ENCODE peak calls at places on chromosomes 4 and X, in five cellular contexts. Y, M, J, R and Z are unnamed samples.

GRCh38 chr4:58061967-58062366 is 951.8 kb upstream of the IGFBP7 start:
- DNase-seq in J (no peak), Y (no peak), M (peak; percentile 51), R (no peak), Z (no peak)

GRCh38 chr4:24988776-24989175 is 42.0 kb downstream of the LGI2 start:
- DNase-seq in M (peak; percentile 86), Y (no peak), R (peak; percentile 16), J (peak; percentile 51), Z (no peak)

GRCh38 chrX:41981481-41982013 is 58.2 kb upstream of the CASK start:
- DNase-seq in M (no peak), R (no peak), Y (no peak), J (no peak), Z (no peak)

GRCh38 chr4:33268776-33269175 is 2548.6 kb downstream of the PCDH7 start:
- DNase-seq in J (no peak), Y (no peak), M (no peak), R (no peak), Z (no peak)

GRCh38 chr4:83490876-83491450 is 6.1 kb upstream of the ABRAXAS1 start:
- DNase-seq in R (peak; percentile 49), J (peak; percentile 18), Y (peak; percentile 64), M (peak; percentile 64), Z (peak; percentile 54)

GRCh38 chr4:36208884-36209473 is 35.3 kb downstream of the ARAP2 start:
- DNase-seq in J (no peak), R (no peak), M (no peak), Y (no peak), Z (no peak)

GRCh38 chr4:43782391-43782790 is 666.2 kb downstream of the KCTD8 start:
- DNase-seq in R (no peak), M (no peak), J (no peak), Y (no peak), Z (no peak)

GRCh38 chr4:7924570-7924969 is 15.1 kb downstream of the AFAP1 start:
- DNase-seq in M (no peak), J (no peak), R (no peak), Y (no peak), Z (no peak)

GRCh38 chrX:15202458-15203177 is 67.3 kb downstream of the ASB9 start:
- DNase-seq in J (no peak), M (no peak), Y (no peak), R (no peak), Z (no peak)

GRCh38 chr4:57491388-57491787 is 381.2 kb upstream of the IGFBP7 start:
- DNase-seq in M (no peak), J (no peak), R (no peak), Y (no peak), Z (no peak)

GRCh38 chr4:48247142-48247877 is 22.3 kb downstream of the TEC start:
- DNase-seq in R (no peak), M (no peak), J (peak; percentile 46), Y (no peak), Z (no peak)

GRCh38 chr4:27149541-27150212 is 289.0 kb downstream of the STIM2 start:
- DNase-seq in J (peak; percentile 37), M (no peak), Y (no peak), R (no peak), Z (no peak)

GRCh38 chrX:7941390-7942042 is 14.3 kb upstream of the PNPLA4 start:
- DNase-seq in R (no peak), M (peak; percentile 37), J (peak; percentile 7), Y (no peak), Z (peak; percentile 9)

GRCh38 chr4:69907151-69907550 is 23.7 kb upstream of the CSN1S1 start:
- DNase-seq in Y (no peak), M (no peak), R (no peak), J (peak; percentile 33), Z (no peak)

GRCh38 chr4:18621186-18621585 is 599.6 kb upstream of the LCORL start:
- DNase-seq in R (no peak), J (no peak), Y (no peak), M (no peak), Z (no peak)

GRCh38 chr4:138616775-138617174 is 374.6 kb upstream of the SLC7A11 start:
- DNase-seq in J (peak; percentile 68), R (no peak), Y (no peak), M (no peak), Z (no peak)

GRCh38 chr4:182245541-182246245 is 2.5 kb downstream of the TENM3 start:
- DNase-seq in Y (no peak), M (no peak), R (no peak), J (no peak), Z (no peak)
- H3K4me2 ChIP-seq in Y (no peak overlapping the region), M (no peak overlapping the region), R (no peak overlapping the region), J (no peak overlapping the region), Z (no peak overlapping the region)

DNA sequence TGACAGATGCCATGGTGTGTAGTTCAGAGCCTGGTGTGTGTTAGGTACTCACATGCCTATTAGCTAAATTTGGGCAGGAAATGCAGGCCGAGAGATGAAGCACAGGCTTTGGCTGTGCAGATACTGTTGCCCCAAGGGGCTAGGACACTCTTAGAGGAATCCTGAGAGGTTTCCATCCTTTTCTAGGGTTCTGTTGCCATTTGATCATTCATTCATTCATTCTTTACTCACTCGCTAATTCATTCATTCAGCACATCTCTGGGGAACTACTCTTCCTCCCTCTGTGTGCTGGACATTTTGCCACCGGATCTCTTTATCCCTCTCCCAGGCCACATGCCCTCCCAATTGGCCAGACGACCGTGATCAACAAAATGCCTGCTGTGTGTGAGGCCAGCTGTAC is 43.9 kb upstream of the NSG1 start:
- DNase-seq in R (no peak), Y (no peak), M (no peak), J (no peak), Z (peak; percentile 72)
- H3K4me2 ChIP-seq in R (no peak overlapping the region), Y (no peak overlapping the region), M (no peak overlapping the region), J (no peak overlapping the region), Z (peak overlapping the region; percentile 82)

GRCh38 chr4:123786159-123786915 is 389.7 kb downstream of the SPRY1 start:
- DNase-seq in R (no peak), M (no peak), J (no peak), Y (no peak), Z (no peak)
- H3K4me2 ChIP-seq in R (no peak overlapping the region), M (no peak overlapping the region), J (no peak overlapping the region), Y (no peak overlapping the region), Z (no peak overlapping the region)

DNA sequence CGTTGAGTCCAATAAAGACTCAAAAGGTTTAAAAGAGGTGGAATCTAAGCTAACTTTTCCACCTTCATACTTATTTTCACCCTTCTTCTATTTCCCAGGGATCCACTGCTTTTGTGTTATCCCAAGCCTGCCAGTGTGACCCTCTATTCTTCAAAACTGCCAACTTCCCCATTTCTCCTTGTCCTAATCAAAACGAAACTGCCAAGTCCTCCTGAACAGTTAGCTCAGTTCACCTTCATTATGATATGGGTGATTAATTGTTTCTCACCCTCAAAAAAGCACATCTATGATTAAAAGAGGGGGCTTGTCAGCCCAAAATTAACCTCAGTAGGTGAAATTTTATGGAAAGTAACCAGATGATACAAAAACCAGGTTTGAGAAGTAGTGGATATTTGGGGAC is 108.4 kb downstream of the GUCY2F start:
- DNase-seq in J (no peak), R (no peak), M (no peak), Y (no peak), Z (no peak)
- H3K4me2 ChIP-seq in J (no peak overlapping the region), R (no peak overlapping the region), M (no peak overlapping the region), Y (no peak overlapping the region), Z (no peak overlapping the region)

DNA sequence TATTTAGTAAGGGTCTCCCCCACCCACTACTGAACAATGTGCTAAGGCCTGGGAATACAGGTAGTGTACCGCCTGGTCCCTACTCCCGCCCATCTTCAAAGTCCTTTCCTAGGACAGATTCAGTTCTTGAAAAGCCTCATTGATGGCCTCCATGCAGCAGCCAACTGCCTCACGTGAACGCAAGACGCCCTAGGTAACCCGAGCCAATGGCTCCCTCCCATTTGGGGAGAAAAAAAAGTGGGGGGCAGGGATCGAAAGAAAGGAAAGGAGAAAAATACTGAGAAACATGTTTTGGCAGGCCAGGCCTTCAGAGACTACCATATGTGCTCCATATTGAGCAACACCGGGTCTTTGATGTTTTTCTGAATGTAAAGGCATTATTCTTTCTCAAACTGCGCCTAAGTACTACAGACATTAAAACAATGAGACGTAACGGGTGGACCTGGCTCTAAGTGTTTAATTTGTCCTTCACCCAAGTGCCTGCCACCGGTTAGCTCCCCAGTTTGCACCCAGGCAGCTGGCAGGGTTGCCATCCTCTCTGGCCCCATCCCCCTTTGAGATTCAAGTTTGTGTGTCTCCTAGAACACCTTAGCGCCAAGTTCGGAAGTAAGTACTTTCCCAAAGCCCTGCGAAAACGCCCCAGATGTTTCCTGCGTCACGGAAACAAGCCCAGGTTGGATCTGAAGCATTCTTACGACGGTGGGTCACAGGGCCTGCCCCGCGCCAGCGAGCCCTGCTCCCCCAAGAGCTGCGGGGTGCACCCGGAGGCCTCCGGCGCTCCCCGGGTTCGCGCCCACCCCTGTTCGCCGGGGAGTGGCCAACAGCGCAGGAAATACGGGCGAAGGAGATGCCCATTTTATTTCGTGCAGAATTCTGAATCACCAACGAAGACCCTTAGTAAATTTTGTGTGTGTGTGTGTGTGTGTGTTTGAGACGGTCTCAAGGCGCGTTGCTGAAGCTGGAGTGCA is 30.2 kb downstream of the HAND2 start:
- DNase-seq in M (peak; percentile 91), J (no peak), Y (no peak), R (no peak), Z (no peak)
- H3K4me2 ChIP-seq in M (peak overlapping the region; percentile 96), J (no peak overlapping the region), Y (no peak overlapping the region), R (no peak overlapping the region), Z (no peak overlapping the region)

DNA sequence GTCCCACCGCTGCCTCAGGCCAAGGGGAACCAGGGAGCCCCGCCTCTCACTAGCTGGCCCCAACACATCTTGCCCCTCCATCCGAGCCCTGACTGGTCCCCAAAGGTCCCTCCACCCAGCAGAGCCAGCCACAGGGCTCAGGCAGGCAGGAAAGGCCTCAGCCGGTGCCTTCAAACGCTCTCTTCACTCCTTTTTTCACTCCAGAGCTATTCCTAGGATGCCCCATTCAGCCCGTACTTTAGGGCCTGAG is 1.5 kb upstream of the ARHGAP4 start:
- DNase-seq in M (no peak), Y (no peak), R (peak; percentile 15), J (no peak), Z (no peak)
- H3K4me2 ChIP-seq in M (peak overlapping the region; percentile 83), Y (peak overlapping the region; percentile 99), R (peak overlapping the region; percentile 93), J (peak overlapping the region; percentile 88), Z (peak overlapping the region; percentile 100)

GRCh38 chr4:99759988-99760387 is 56.6 kb upstream of the DAPP1 start:
- DNase-seq in R (no peak), J (peak; percentile 11), M (no peak), Y (no peak), Z (no peak)

GRCh38 chr4:99754756-99755155 is 61.9 kb upstream of the DAPP1 start:
- DNase-seq in J (no peak), M (no peak), R (no peak), Y (no peak), Z (no peak)

GRCh38 chr4:99749445-99750391 is 66.9 kb upstream of the DAPP1 start:
- DNase-seq in J (no peak), R (no peak), M (no peak), Y (no peak), Z (peak; percentile 24)

GRCh38 chr4:99759346-99759984 is 57.2 kb upstream of the DAPP1 start:
- DNase-seq in J (no peak), Y (no peak), R (no peak), M (peak; percentile 5), Z (no peak)

GRCh38 chr4:99755223-99755944 is 61.2 kb upstream of the DAPP1 start:
- DNase-seq in J (peak; percentile 20), M (peak; percentile 6), Y (no peak), R (no peak), Z (no peak)
- H3K4me2 ChIP-seq in J (no peak overlapping the region), M (no peak overlapping the region), Y (peak overlapping the region; percentile 39), R (no peak overlapping the region), Z (no peak overlapping the region)